ENCODE peak calls at places on chromosome 20, in seven cellular contexts. One of them, this sample, is unnamed.

GRCh38 chr20:59676126-59676876 is 72.0 kb downstream of the PHACTR3 start:
- DNase-seq in right atrium auricular region: peak; percentile 50
- DNase-seq in naive thymus-derived CD4-positive, alpha-beta T cell: no peak
- DNase-seq in CD4-positive, CD25-positive, alpha-beta regulatory T cell: no peak
- DNase-seq in substantia nigra: no peak
- DNase-seq in ascending aorta: no peak
- DNase-seq in H9: no peak
- DNase-seq in this sample: no peak

GRCh38 chr20:62163986-62164762 is 18.7 kb upstream of the MTG2 start:
- DNase-seq in CD4-positive, CD25-positive, alpha-beta regulatory T cell: no peak
- DNase-seq in substantia nigra: no peak
- DNase-seq in naive thymus-derived CD4-positive, alpha-beta T cell: no peak
- DNase-seq in right atrium auricular region: no peak
- DNase-seq in ascending aorta: no peak
- DNase-seq in H9: no peak
- DNase-seq in this sample: no peak

GRCh38 chr20:64210661-64211369 is 44.7 kb upstream of the PCMTD2 start:
- DNase-seq in substantia nigra: no peak
- DNase-seq in CD4-positive, CD25-positive, alpha-beta regulatory T cell: no peak
- DNase-seq in H9: no peak
- DNase-seq in ascending aorta: no peak
- DNase-seq in naive thymus-derived CD4-positive, alpha-beta T cell: no peak
- DNase-seq in right atrium auricular region: no peak
- DNase-seq in this sample: no peak

GRCh38 chr20:50810063-50810462 is 15.2 kb downstream of the BCAS4 start:
- DNase-seq in ascending aorta: no peak
- DNase-seq in H9: no peak
- DNase-seq in CD4-positive, CD25-positive, alpha-beta regulatory T cell: no peak
- DNase-seq in right atrium auricular region: no peak
- DNase-seq in substantia nigra: no peak
- DNase-seq in naive thymus-derived CD4-positive, alpha-beta T cell: no peak
- DNase-seq in this sample: no peak

GRCh38 chr20:56628015-56628872 is 862 bp upstream of the TFAP2C start:
- DNase-seq in right atrium auricular region: no peak
- DNase-seq in CD4-positive, CD25-positive, alpha-beta regulatory T cell: no peak
- DNase-seq in substantia nigra: no peak
- DNase-seq in H9: peak; percentile 49
- DNase-seq in ascending aorta: no peak
- DNase-seq in naive thymus-derived CD4-positive, alpha-beta T cell: no peak
- DNase-seq in this sample: no peak

GRCh38 chr20:62362991-62363919 is 3.9 kb downstream of the LAMA5 start:
- DNase-seq in substantia nigra: no peak
- DNase-seq in ascending aorta: no peak
- DNase-seq in H9: peak; percentile 73
- DNase-seq in naive thymus-derived CD4-positive, alpha-beta T cell: no peak
- DNase-seq in CD4-positive, CD25-positive, alpha-beta regulatory T cell: no peak
- DNase-seq in right atrium auricular region: no peak
- DNase-seq in this sample: no peak

GRCh38 chr20:61587910-61588309 is 335.8 kb downstream of the CDH4 start:
- DNase-seq in right atrium auricular region: no peak
- DNase-seq in substantia nigra: no peak
- DNase-seq in naive thymus-derived CD4-positive, alpha-beta T cell: no peak
- DNase-seq in CD4-positive, CD25-positive, alpha-beta regulatory T cell: no peak
- DNase-seq in ascending aorta: no peak
- DNase-seq in H9: no peak
- DNase-seq in this sample: no peak

GRCh38 chr20:59743767-59744485 is 139.6 kb downstream of the PHACTR3 start:
- DNase-seq in right atrium auricular region: no peak
- DNase-seq in ascending aorta: no peak
- DNase-seq in substantia nigra: no peak
- DNase-seq in H9: peak; percentile 83
- DNase-seq in naive thymus-derived CD4-positive, alpha-beta T cell: no peak
- DNase-seq in CD4-positive, CD25-positive, alpha-beta regulatory T cell: no peak
- DNase-seq in this sample: peak; percentile 24

GRCh38 chr20:9989066-9989724 is 45.6 kb upstream of the ANKEF1 start:
- DNase-seq in right atrium auricular region: no peak
- DNase-seq in substantia nigra: no peak
- DNase-seq in H9: no peak
- DNase-seq in ascending aorta: no peak
- DNase-seq in naive thymus-derived CD4-positive, alpha-beta T cell: no peak
- DNase-seq in CD4-positive, CD25-positive, alpha-beta regulatory T cell: no peak
- DNase-seq in this sample: no peak

GRCh38 chr20:7798176-7798575 is 142.1 kb downstream of the HAO1 start:
- DNase-seq in CD4-positive, CD25-positive, alpha-beta regulatory T cell: no peak
- DNase-seq in ascending aorta: no peak
- DNase-seq in naive thymus-derived CD4-positive, alpha-beta T cell: no peak
- DNase-seq in H9: no peak
- DNase-seq in right atrium auricular region: no peak
- DNase-seq in substantia nigra: no peak
- DNase-seq in this sample: no peak

GRCh38 chr20:7689151-7689550 is 251.1 kb downstream of the HAO1 start:
- DNase-seq in H9: no peak
- DNase-seq in substantia nigra: no peak
- DNase-seq in right atrium auricular region: no peak
- DNase-seq in ascending aorta: no peak
- DNase-seq in naive thymus-derived CD4-positive, alpha-beta T cell: no peak
- DNase-seq in CD4-positive, CD25-positive, alpha-beta regulatory T cell: no peak
- DNase-seq in this sample: no peak

GRCh38 chr20:1185316-1185741 is 548 bp upstream of the TMEM74B start:
- DNase-seq in ascending aorta: no peak
- DNase-seq in substantia nigra: no peak
- DNase-seq in right atrium auricular region: no peak
- DNase-seq in naive thymus-derived CD4-positive, alpha-beta T cell: peak; percentile 14
- DNase-seq in H9: no peak
- DNase-seq in CD4-positive, CD25-positive, alpha-beta regulatory T cell: no peak
- DNase-seq in this sample: no peak

GRCh38 chr20:1618479-1618878 is 1.3 kb downstream of the SIRPB1 start:
- DNase-seq in ascending aorta: no peak
- DNase-seq in naive thymus-derived CD4-positive, alpha-beta T cell: no peak
- DNase-seq in substantia nigra: no peak
- DNase-seq in CD4-positive, CD25-positive, alpha-beta regulatory T cell: no peak
- DNase-seq in right atrium auricular region: no peak
- DNase-seq in H9: no peak
- DNase-seq in this sample: no peak

GRCh38 chr20:63254237-63254535 is at the start of gene NKAIN4:
- DNase-seq in CD4-positive, CD25-positive, alpha-beta regulatory T cell: no peak
- DNase-seq in ascending aorta: no peak
- DNase-seq in substantia nigra: no peak
- DNase-seq in H9: no peak
- DNase-seq in right atrium auricular region: no peak
- DNase-seq in naive thymus-derived CD4-positive, alpha-beta T cell: no peak
- DNase-seq in this sample: no peak

GRCh38 chr20:54475334-54476287 is at the start of gene DOK5:
- DNase-seq in CD4-positive, CD25-positive, alpha-beta regulatory T cell: no peak
- DNase-seq in substantia nigra: no peak
- DNase-seq in H9: peak; percentile 64
- DNase-seq in ascending aorta: no peak
- DNase-seq in right atrium auricular region: peak; percentile 62
- DNase-seq in naive thymus-derived CD4-positive, alpha-beta T cell: no peak
- DNase-seq in this sample: peak; percentile 40

GRCh38 chr20:37755665-37756064 is 61.8 kb downstream of the CTNNBL1 start:
- DNase-seq in CD4-positive, CD25-positive, alpha-beta regulatory T cell: no peak
- DNase-seq in ascending aorta: no peak
- DNase-seq in H9: no peak
- DNase-seq in right atrium auricular region: no peak
- DNase-seq in naive thymus-derived CD4-positive, alpha-beta T cell: no peak
- DNase-seq in substantia nigra: no peak
- DNase-seq in this sample: no peak

GRCh38 chr20:57663681-57664451 is 43.6 kb upstream of the ZBP1 start:
- DNase-seq in substantia nigra: no peak
- DNase-seq in right atrium auricular region: no peak
- DNase-seq in H9: no peak
- DNase-seq in ascending aorta: no peak
- DNase-seq in naive thymus-derived CD4-positive, alpha-beta T cell: no peak
- DNase-seq in CD4-positive, CD25-positive, alpha-beta regulatory T cell: no peak
- DNase-seq in this sample: no peak

GRCh38 chr20:41249781-41250281 is 67.7 kb downstream of the ZHX3 start:
- DNase-seq in H9: peak; percentile 86
- DNase-seq in CD4-positive, CD25-positive, alpha-beta regulatory T cell: no peak
- DNase-seq in ascending aorta: no peak
- DNase-seq in naive thymus-derived CD4-positive, alpha-beta T cell: no peak
- DNase-seq in substantia nigra: no peak
- DNase-seq in right atrium auricular region: no peak
- DNase-seq in this sample: no peak

GRCh38 chr20:60431349-60431748 is 473.1 kb downstream of the CDH26 start:
- DNase-seq in H9: no peak
- DNase-seq in ascending aorta: no peak
- DNase-seq in substantia nigra: no peak
- DNase-seq in CD4-positive, CD25-positive, alpha-beta regulatory T cell: no peak
- DNase-seq in right atrium auricular region: no peak
- DNase-seq in naive thymus-derived CD4-positive, alpha-beta T cell: no peak
- DNase-seq in this sample: no peak

GRCh38 chr20:54985100-54985499 is 509.7 kb downstream of the DOK5 start:
- DNase-seq in ascending aorta: no peak
- DNase-seq in CD4-positive, CD25-positive, alpha-beta regulatory T cell: no peak
- DNase-seq in right atrium auricular region: no peak
- DNase-seq in substantia nigra: no peak
- DNase-seq in H9: no peak
- DNase-seq in naive thymus-derived CD4-positive, alpha-beta T cell: no peak
- DNase-seq in this sample: no peak

GRCh38 chr20:25574411-25574810 is 10.9 kb downstream of the NINL start:
- DNase-seq in naive thymus-derived CD4-positive, alpha-beta T cell: no peak
- DNase-seq in substantia nigra: no peak
- DNase-seq in CD4-positive, CD25-positive, alpha-beta regulatory T cell: no peak
- DNase-seq in ascending aorta: no peak
- DNase-seq in H9: no peak
- DNase-seq in right atrium auricular region: no peak
- DNase-seq in this sample: no peak

GRCh38 chr20:61520761-61521460 is 268.9 kb downstream of the CDH4 start:
- DNase-seq in H9: no peak
- DNase-seq in right atrium auricular region: no peak
- DNase-seq in CD4-positive, CD25-positive, alpha-beta regulatory T cell: no peak
- DNase-seq in naive thymus-derived CD4-positive, alpha-beta T cell: no peak
- DNase-seq in ascending aorta: no peak
- DNase-seq in substantia nigra: no peak
- DNase-seq in this sample: no peak

GRCh38 chr20:64177787-64178186 is 13.5 kb downstream of the MYT1 start:
- DNase-seq in naive thymus-derived CD4-positive, alpha-beta T cell: no peak
- DNase-seq in substantia nigra: no peak
- DNase-seq in CD4-positive, CD25-positive, alpha-beta regulatory T cell: no peak
- DNase-seq in right atrium auricular region: no peak
- DNase-seq in ascending aorta: no peak
- DNase-seq in H9: no peak
- DNase-seq in this sample: no peak

GRCh38 chr20:17912916-17913315 is 55.7 kb downstream of the SNX5 start:
- DNase-seq in CD4-positive, CD25-positive, alpha-beta regulatory T cell: no peak
- DNase-seq in naive thymus-derived CD4-positive, alpha-beta T cell: no peak
- DNase-seq in ascending aorta: no peak
- DNase-seq in H9: no peak
- DNase-seq in substantia nigra: no peak
- DNase-seq in right atrium auricular region: no peak
- DNase-seq in this sample: no peak

GRCh38 chr20:62382306-62383198 is 4.4 kb upstream of the RPS21 start:
- DNase-seq in naive thymus-derived CD4-positive, alpha-beta T cell: peak; percentile 79
- DNase-seq in ascending aorta: no peak
- DNase-seq in right atrium auricular region: no peak
- DNase-seq in substantia nigra: peak; percentile 47
- DNase-seq in CD4-positive, CD25-positive, alpha-beta regulatory T cell: peak; percentile 63
- DNase-seq in H9: peak; percentile 93
- DNase-seq in this sample: peak; percentile 65

DNA sequence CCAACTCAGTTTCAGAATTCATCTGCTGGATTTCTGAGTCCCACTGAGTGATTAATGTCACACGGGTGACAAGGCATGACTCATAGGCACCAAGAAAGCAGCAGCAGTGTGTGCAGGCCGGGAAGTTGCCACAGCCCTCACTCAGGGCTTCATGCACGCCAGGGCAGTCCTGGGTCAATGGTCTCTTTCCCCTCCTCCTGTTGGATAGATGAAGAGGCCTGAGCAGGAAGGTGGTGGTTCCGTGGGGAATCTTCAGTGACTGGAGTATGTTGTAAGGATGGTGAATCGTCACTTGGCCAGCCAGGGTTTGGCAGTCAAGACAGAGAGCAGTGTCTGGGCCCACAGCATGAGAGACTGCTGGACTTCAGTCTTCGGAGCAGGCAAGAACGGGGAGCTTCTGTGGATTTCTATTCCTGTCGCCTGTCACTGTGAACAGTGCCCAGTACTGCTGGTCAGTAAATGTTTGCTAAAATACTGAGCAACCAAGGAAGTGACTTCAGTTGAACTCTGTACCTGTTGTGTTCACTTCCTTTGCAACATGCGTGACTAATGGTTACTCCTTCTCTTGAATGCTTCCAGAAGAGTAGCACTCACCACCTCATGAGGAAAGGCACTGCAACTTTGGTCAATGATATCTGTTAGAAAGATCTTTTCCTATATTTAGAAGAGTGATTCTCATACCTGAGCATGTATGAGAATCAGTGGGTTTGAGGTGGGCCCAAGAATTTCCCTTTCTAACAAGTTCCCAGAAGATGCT is 62.0 kb upstream of the CD93 start:
- DNase-seq in substantia nigra: no peak
- DNase-seq in CD4-positive, CD25-positive, alpha-beta regulatory T cell: no peak
- DNase-seq in H9: no peak
- DNase-seq in naive thymus-derived CD4-positive, alpha-beta T cell: no peak
- DNase-seq in ascending aorta: peak; percentile 79
- DNase-seq in right atrium auricular region: peak; percentile 85
- DNase-seq in this sample: no peak
- H3K27ac ChIP-seq in substantia nigra: no peak overlapping the region
- H3K27ac ChIP-seq in CD4-positive, CD25-positive, alpha-beta regulatory T cell: no peak overlapping the region
- H3K27ac ChIP-seq in H9: no peak overlapping the region
- H3K27ac ChIP-seq in naive thymus-derived CD4-positive, alpha-beta T cell: no peak overlapping the region
- H3K27ac ChIP-seq in ascending aorta: peak overlapping the region; percentile 93
- H3K27ac ChIP-seq in right atrium auricular region: peak overlapping the region; percentile 74
- H3K27ac ChIP-seq in this sample: no peak overlapping the region

DNA sequence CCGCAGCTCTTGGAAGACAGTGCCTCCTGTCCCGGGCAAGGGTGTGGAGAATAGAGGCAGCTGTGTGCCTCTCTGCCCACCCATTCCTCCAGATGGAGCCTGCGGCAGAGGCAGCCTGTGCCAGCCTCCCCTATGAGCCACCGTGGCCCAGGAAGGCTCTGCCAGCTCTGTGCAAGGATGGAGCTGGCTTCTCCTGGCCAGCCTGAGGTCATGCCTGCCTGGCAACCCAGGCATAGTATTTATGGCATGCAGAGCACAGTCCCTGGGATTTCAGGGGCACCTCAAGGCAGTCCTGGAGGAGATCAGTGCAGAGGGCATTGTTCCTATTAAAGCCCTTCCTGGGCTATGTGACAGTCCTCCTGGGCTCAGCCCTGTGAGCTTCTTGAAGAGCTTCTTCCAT is 1.5 kb downstream of the EPB41L1 start:
- DNase-seq in right atrium auricular region: no peak
- DNase-seq in ascending aorta: no peak
- DNase-seq in CD4-positive, CD25-positive, alpha-beta regulatory T cell: no peak
- DNase-seq in substantia nigra: no peak
- DNase-seq in H9: no peak
- DNase-seq in naive thymus-derived CD4-positive, alpha-beta T cell: no peak
- DNase-seq in this sample: peak; percentile 55
- H3K27ac ChIP-seq in right atrium auricular region: no peak overlapping the region
- H3K27ac ChIP-seq in ascending aorta: peak overlapping the region; percentile 94
- H3K27ac ChIP-seq in CD4-positive, CD25-positive, alpha-beta regulatory T cell: no peak overlapping the region
- H3K27ac ChIP-seq in substantia nigra: peak overlapping the region; percentile 96
- H3K27ac ChIP-seq in H9: no peak overlapping the region
- H3K27ac ChIP-seq in naive thymus-derived CD4-positive, alpha-beta T cell: no peak overlapping the region
- H3K27ac ChIP-seq in this sample: peak overlapping the region; percentile 85

GRCh38 chr20:4192378-4193048 is 177.2 kb upstream of the RNF24 start:
- DNase-seq in substantia nigra: no peak
- DNase-seq in CD4-positive, CD25-positive, alpha-beta regulatory T cell: no peak
- DNase-seq in H9: no peak
- DNase-seq in ascending aorta: no peak
- DNase-seq in right atrium auricular region: no peak
- DNase-seq in naive thymus-derived CD4-positive, alpha-beta T cell: no peak
- DNase-seq in this sample: no peak
- H3K27ac ChIP-seq in substantia nigra: no peak overlapping the region
- H3K27ac ChIP-seq in CD4-positive, CD25-positive, alpha-beta regulatory T cell: no peak overlapping the region
- H3K27ac ChIP-seq in H9: no peak overlapping the region
- H3K27ac ChIP-seq in ascending aorta: no peak overlapping the region
- H3K27ac ChIP-seq in right atrium auricular region: no peak overlapping the region
- H3K27ac ChIP-seq in naive thymus-derived CD4-positive, alpha-beta T cell: no peak overlapping the region
- H3K27ac ChIP-seq in this sample: no peak overlapping the region

GRCh38 chr20:13865825-13866351 is 81.1 kb downstream of the NDUFAF5 start:
- DNase-seq in right atrium auricular region: no peak
- DNase-seq in substantia nigra: no peak
- DNase-seq in H9: no peak
- DNase-seq in ascending aorta: no peak
- DNase-seq in naive thymus-derived CD4-positive, alpha-beta T cell: no peak
- DNase-seq in CD4-positive, CD25-positive, alpha-beta regulatory T cell: no peak
- DNase-seq in this sample: no peak
- H3K27ac ChIP-seq in right atrium auricular region: no peak overlapping the region
- H3K27ac ChIP-seq in substantia nigra: no peak overlapping the region
- H3K27ac ChIP-seq in H9: no peak overlapping the region
- H3K27ac ChIP-seq in ascending aorta: peak overlapping the region; percentile 45
- H3K27ac ChIP-seq in naive thymus-derived CD4-positive, alpha-beta T cell: no peak overlapping the region
- H3K27ac ChIP-seq in CD4-positive, CD25-positive, alpha-beta regulatory T cell: no peak overlapping the region
- H3K27ac ChIP-seq in this sample: peak overlapping the region; percentile 63